ENCODE peak calls at places on chromosomes 2 and 18, in ten cellular contexts. T is endothelial cell of umbilical vein, X is transverse colon, J is SK-N-SH, L is breast epithelium, F is HCT116, A is prostate gland, E is spleen, N is sigmoid colon, R is K562. Y is an unnamed sample.

GRCh38 chr18:9810994-9811393 is 74.8 kb upstream of the TXNDC2 start:
- DNase-seq in A (no peak), R (peak; percentile 78), X (no peak), N (peak; percentile 40), T (no peak), J (no peak), F (no peak), L (no peak), E (no peak), Y (no peak)

GRCh38 chr2:9003366-9003615 is 193 bp downstream of the MBOAT2 start:
- DNase-seq in J (no peak), X (no peak), T (no peak), L (no peak), F (no peak), R (no peak), E (no peak), N (peak; percentile 63), A (no peak), Y (no peak)

GRCh38 chr2:171436307-171436706 is 2.3 kb downstream of the DCAF17 start:
- DNase-seq in X (no peak), T (peak; percentile 38), N (no peak), A (no peak), L (no peak), R (no peak), F (no peak), J (no peak), E (no peak), Y (no peak)

GRCh38 chr18:904135-905090 is at the start of gene ADCYAP1:
- DNase-seq in N (no peak), A (no peak), E (no peak), L (no peak), R (peak; percentile 20), X (no peak), F (no peak), J (peak; percentile 43), T (no peak), Y (no peak)

GRCh38 chr2:106061971-106062370 is 132.1 kb downstream of the UXS1 start:
- DNase-seq in N (no peak), F (no peak), R (no peak), T (no peak), E (no peak), J (no peak), A (no peak), L (no peak), X (no peak), Y (no peak)

GRCh38 chr2:48204750-48205136 is 298.4 kb upstream of the FBXO11 start:
- DNase-seq in F (no peak), A (no peak), R (no peak), E (no peak), L (no peak), X (no peak), J (no peak), N (no peak), T (no peak), Y (no peak)

GRCh38 chr2:2455151-2455550 is 124.1 kb upstream of the MYT1L start:
- DNase-seq in A (no peak), F (no peak), E (no peak), N (no peak), X (no peak), J (no peak), T (no peak), R (no peak), L (no peak), Y (no peak)

GRCh38 chr2:8796878-8797550 is 40.4 kb downstream of the KIDINS220 start:
- DNase-seq in R (no peak), L (no peak), A (no peak), T (no peak), J (no peak), N (no peak), F (no peak), X (no peak), E (no peak), Y (no peak)

GRCh38 chr2:236919209-236919608 is 166.5 kb upstream of the COPS8 start:
- DNase-seq in N (no peak), E (no peak), J (no peak), F (no peak), R (no peak), T (peak; percentile 43), X (no peak), L (no peak), A (no peak), Y (no peak)

GRCh38 chr2:237033536-237034060 is 52.1 kb upstream of the COPS8 start:
- DNase-seq in F (no peak), J (no peak), L (no peak), R (no peak), X (no peak), T (no peak), A (no peak), E (no peak), N (no peak), Y (no peak)

GRCh38 chr2:893311-893710 is 57.3 kb upstream of the SNTG2 start:
- DNase-seq in A (peak; percentile 16), N (no peak), J (no peak), R (peak; percentile 75), L (no peak), E (no peak), F (peak; percentile 77), X (peak; percentile 15), T (no peak), Y (peak; percentile 35)

GRCh38 chr2:134628453-134628852 is 90.3 kb downstream of the TMEM163 start:
- DNase-seq in X (no peak), R (no peak), A (no peak), T (no peak), E (no peak), L (no peak), N (no peak), F (no peak), J (no peak), Y (no peak)

GRCh38 chr2:235827585-235827992 is 333.7 kb downstream of the AGAP1 start:
- DNase-seq in J (no peak), N (no peak), L (no peak), F (peak; percentile 74), R (no peak), A (no peak), E (peak; percentile 51), X (no peak), T (peak; percentile 41), Y (no peak)

GRCh38 chr2:101983486-101983885 is 8.3 kb upstream of the IL1R2 start:
- DNase-seq in F (no peak), X (no peak), A (peak; percentile 39), N (no peak), T (no peak), R (no peak), E (no peak), J (no peak), L (no peak), Y (no peak)

GRCh38 chr2:1495676-1496393 is 82.6 kb downstream of the TPO start:
- DNase-seq in X (peak; percentile 23), R (no peak), T (no peak), N (peak; percentile 40), F (no peak), E (peak; percentile 50), L (peak; percentile 22), J (no peak), A (no peak), Y (no peak)

DNA sequence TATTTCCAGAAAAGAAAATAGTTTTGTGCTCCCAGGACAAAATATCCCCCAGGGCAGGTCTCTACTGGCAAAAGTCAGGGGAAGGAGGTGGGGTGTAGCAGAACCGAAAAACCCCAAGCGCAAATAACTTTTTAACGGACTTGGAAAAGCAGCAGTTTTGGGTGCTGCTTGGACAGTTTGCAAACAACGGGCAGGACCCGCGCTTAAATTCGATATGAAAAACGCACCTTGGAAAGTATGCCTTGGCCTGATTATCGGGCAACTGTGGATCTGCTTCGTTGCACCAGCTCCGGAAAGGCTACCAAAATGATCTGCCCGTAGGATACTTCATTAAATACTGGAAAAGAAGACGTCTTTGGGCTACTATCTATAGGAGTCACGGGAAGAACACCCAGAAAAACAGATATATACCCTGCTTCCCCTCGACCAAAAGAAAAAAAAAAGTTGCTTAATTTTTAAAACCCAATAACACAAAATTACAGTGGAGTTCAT is 2.9 kb upstream of the KCTD1 start:
- DNase-seq in R (no peak), E (no peak), F (no peak), T (no peak), J (no peak), A (no peak), X (no peak), L (no peak), N (no peak), Y (no peak)
- TF ChIP-seq POLR2AphosphoS5 in R (no peak), E (no peak), F (no peak), T (no peak), J (no peak), A (peak; percentile 34), X (no peak), L (no peak), N (peak; percentile 30), Y (no peak)

GRCh38 chr2:209936106-209936663 is 66.3 kb upstream of the RPE start:
- DNase-seq in T (no peak), E (no peak), X (no peak), J (no peak), F (no peak), N (no peak), R (no peak), L (no peak), A (no peak), Y (no peak)
- TF ChIP-seq CTCF in T (no peak), E (no peak), X (no peak), J (peak; percentile 57), F (no peak), N (no peak), R (no peak), L (no peak), A (no peak), Y (no peak)

DNA sequence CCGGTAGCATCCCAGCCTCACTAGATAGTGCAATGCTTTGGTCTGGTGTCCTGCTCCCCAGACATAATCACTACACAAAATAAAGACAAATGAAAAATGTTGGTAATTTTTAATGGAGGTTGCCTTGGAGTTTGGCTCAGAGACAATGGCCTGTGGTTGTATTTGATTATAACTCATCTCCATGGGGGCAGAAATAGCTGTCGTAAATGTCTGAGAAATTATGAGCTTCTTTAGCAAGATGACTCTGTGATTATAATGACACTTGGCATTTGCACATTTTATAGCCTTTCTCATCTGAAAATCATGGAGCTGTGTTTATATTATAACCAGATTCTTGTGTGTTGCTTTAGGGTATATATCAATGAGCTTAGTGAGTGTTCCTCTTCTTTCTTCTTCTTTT is 1779.7 kb upstream of the CELF4 start:
- DNase-seq in T (no peak), L (no peak), N (no peak), E (no peak), J (no peak), X (no peak), F (no peak), R (no peak), A (no peak), Y (no peak)
- TF ChIP-seq POLR2AphosphoS5 in T (no peak), L (no peak), N (no peak), E (no peak), J (no peak), X (no peak), F (no peak), R (no peak), A (no peak), Y (no peak)

GRCh38 chr2:70959851-70960832 is 18.3 kb upstream of the ANKRD53 start:
- DNase-seq in X (no peak), J (peak; percentile 4), N (no peak), L (peak; percentile 36), F (no peak), R (no peak), T (no peak), A (no peak), E (peak; percentile 58), Y (peak; percentile 20)
- TF ChIP-seq CTCF in X (no peak), J (peak; percentile 40), N (no peak), L (no peak), F (peak; percentile 40), R (peak; percentile 20), T (peak; percentile 6), A (no peak), E (no peak), Y (no peak)